ENCODE peak calls at places on chromosome 2, in nine cellular contexts. N is neural progenitor cell, R is GM23338, U is PC-3, G is SK-N-SH, A is HCT116, S is MM.1S, I is OCI-LY7, L is hepatocyte. D is an unnamed sample.

GRCh38 chr2:19272039-19272438 is 86.4 kb downstream of the OSR1 start:
- DNase-seq in N (no peak), S (no peak), G (no peak), U (no peak), I (no peak), L (no peak), R (no peak), A (no peak), D (no peak)

GRCh38 chr2:621303-622099 is 55.7 kb downstream of the TMEM18 start:
- DNase-seq in U (no peak), I (no peak), A (no peak), S (no peak), L (no peak), N (no peak), R (no peak), G (no peak), D (no peak)

GRCh38 chr2:232330068-232330999 is 48.2 kb upstream of the ALPP start:
- DNase-seq in R (peak; percentile 83), L (no peak), U (no peak), S (no peak), I (no peak), A (no peak), G (no peak), N (peak; percentile 32), D (no peak)

GRCh38 chr2:1499033-1499795 is 86.0 kb downstream of the TPO start:
- DNase-seq in N (no peak), G (no peak), A (no peak), S (no peak), U (no peak), I (no peak), L (no peak), R (no peak), D (no peak)

GRCh38 chr2:96795076-96795475 is 21.0 kb upstream of the CNNM3 start:
- DNase-seq in A (no peak), N (no peak), R (no peak), U (no peak), G (no peak), S (no peak), I (no peak), L (no peak), D (no peak)

GRCh38 chr2:135246856-135247255 is 194.8 kb downstream of the RAB3GAP1 start:
- DNase-seq in G (no peak), U (no peak), N (no peak), A (no peak), S (no peak), I (no peak), L (no peak), R (no peak), D (no peak)

GRCh38 chr2:112787729-112788401 is 3.6 kb upstream of the IL1A start:
- DNase-seq in G (no peak), I (no peak), N (no peak), U (no peak), A (no peak), R (no peak), L (no peak), S (no peak), D (no peak)

GRCh38 chr2:191321861-191322662 is 76.9 kb downstream of the MYO1B start:
- DNase-seq in L (no peak), S (peak; percentile 30), I (no peak), U (peak; percentile 13), A (peak; percentile 21), G (peak; percentile 45), R (peak; percentile 88), N (peak; percentile 53), D (peak; percentile 89)

GRCh38 chr2:126535408-126535807 is 120.5 kb upstream of the GYPC start:
- DNase-seq in I (no peak), L (no peak), A (no peak), N (peak; percentile 55), S (no peak), R (no peak), U (no peak), G (no peak), D (no peak)

GRCh38 chr2:204795156-204795555 is 249.9 kb downstream of the PARD3B start:
- DNase-seq in R (no peak), U (peak; percentile 71), I (no peak), L (no peak), N (no peak), G (no peak), A (no peak), S (no peak), D (peak; percentile 64)

DNA sequence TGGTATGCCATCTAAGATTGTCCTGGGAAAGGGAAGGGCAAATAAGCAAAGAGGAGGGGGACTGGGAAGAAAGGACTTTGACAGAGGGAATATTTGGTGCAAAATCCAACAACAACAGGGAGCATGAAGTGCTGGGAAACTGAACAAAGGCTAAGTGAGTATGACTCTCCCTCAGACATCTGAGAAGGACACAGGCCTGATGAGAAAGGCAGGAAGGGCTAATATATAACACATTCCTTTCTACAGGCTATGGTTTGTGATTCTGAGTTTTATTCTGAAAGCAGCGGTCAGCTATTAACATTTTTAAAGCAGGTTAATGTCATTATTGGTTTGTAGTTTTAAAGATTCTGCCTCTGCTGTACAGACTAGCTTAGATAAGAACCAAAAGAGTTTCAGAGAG is 1579.5 kb downstream of the LRP1B start:
- DNase-seq in I (no peak), A (no peak), G (no peak), N (no peak), L (no peak), S (no peak), R (no peak), U (no peak), D (no peak)
- TF ChIP-seq EZH2phosphoT487 in I (no peak), A (no peak), G (no peak), N (no peak), L (no peak), S (no peak), R (no peak), U (no peak), D (no peak)

GRCh38 chr2:219001100-219001576 is 7.9 kb upstream of the CRYBA2 start:
- DNase-seq in R (no peak), G (no peak), S (no peak), I (no peak), L (peak; percentile 31), N (no peak), U (peak; percentile 6), A (no peak), D (no peak)

GRCh38 chr2:219003979-219004378 is 10.8 kb upstream of the CRYBA2 start:
- DNase-seq in S (no peak), U (no peak), R (no peak), I (no peak), G (no peak), N (no peak), A (no peak), L (no peak), D (no peak)

GRCh38 chr2:219001577-219002394 is 8.6 kb upstream of the CRYBA2 start:
- DNase-seq in L (peak; percentile 95), N (peak; percentile 39), S (peak; percentile 52), R (peak; percentile 66), A (peak; percentile 40), G (peak; percentile 50), I (no peak), U (peak; percentile 86), D (no peak)

GRCh38 chr2:219002395-219003266 is 9.4 kb upstream of the CRYBA2 start:
- DNase-seq in U (peak; percentile 74), A (peak; percentile 60), N (peak; percentile 90), R (peak; percentile 95), I (no peak), G (peak; percentile 89), S (peak; percentile 66), L (peak; percentile 89), D (peak; percentile 64)

DNA sequence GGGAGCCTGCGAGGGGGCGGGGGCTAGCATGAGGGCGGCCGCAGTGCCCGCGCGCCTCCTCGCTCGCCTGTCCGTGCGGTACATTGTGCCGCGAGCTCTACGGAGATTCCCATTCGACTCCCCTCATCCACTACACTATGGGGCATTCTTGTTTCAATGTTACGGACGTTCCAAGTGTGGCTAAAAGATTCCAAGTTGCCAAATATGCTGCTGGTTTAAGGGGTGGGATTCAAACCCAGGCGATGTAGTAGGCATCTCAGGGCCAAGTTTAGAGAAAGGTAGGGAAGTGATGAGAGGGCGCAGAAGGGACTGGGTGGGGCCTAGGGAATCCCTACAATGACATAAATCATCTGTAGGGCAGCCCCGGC is 10.0 kb upstream of the CRYBA2 start:
- DNase-seq in G (peak; percentile 96), S (no peak), U (no peak), I (no peak), A (no peak), N (no peak), L (no peak), R (no peak), D (no peak)
- H3K4me3 ChIP-seq in G (peak overlapping the region; percentile 51), S (peak overlapping the region; percentile 68), U (peak overlapping the region; percentile 66), I (no peak overlapping the region), A (peak overlapping the region; percentile 68), N (peak overlapping the region; percentile 52), L (no peak overlapping the region), R (peak overlapping the region; percentile 72), D (no peak overlapping the region)

DNA sequence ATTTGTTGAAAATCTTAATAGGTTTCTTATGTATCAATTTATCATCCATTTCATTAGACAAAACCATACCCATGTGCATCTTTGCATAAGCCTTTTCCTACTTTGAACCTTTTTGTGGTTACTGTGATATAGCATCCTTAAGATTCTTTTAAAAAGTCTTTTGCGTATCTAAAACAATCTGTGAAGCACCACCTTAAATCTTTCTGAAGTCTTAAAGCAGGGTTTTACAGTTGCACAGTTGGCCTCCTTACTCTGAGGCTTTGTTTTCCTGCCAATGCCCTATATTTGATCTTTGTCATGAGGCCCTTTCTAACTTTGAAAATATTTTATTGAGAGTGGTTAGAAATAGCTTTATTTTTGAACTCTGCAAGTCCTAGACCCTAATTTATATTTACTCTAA is 163.4 kb upstream of the MAP3K20 start:
- DNase-seq in S (no peak), R (no peak), G (no peak), N (no peak), A (no peak), I (no peak), U (no peak), L (no peak), D (no peak)
- TF ChIP-seq EZH2phosphoT487 in S (no peak), R (no peak), G (no peak), N (no peak), A (no peak), I (no peak), U (no peak), L (no peak), D (no peak)

GRCh38 chr2:20438334-20439192 is 8.3 kb upstream of the RHOB start:
- DNase-seq in U (peak; percentile 87), S (no peak), A (no peak), N (no peak), G (no peak), R (no peak), I (no peak), L (peak; percentile 52), D (peak; percentile 90)
- H3K4me3 ChIP-seq in U (peak overlapping the region; percentile 57), S (no peak overlapping the region), A (peak overlapping the region; percentile 25), N (no peak overlapping the region), G (no peak overlapping the region), R (no peak overlapping the region), I (no peak overlapping the region), L (no peak overlapping the region), D (no peak overlapping the region)

DNA sequence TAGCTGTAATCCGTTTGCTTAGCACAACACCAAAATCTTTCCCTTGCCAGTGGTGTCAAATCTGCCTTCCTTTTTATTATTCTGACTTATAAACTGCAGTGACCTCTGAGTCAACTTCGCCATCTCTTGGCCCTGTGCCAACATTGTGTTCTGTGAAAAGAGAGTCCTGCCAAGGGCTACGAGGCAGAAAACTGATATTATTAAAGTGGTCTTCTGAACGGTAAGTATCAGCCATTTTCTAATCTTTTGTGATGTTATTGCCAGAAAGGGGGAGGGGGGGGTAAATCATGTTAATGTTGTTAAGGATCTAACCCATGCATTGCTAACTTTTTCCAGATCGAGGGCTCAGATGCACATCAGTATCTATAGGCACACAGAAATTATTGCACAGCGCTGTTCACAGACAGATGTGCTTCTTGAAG is 121.5 kb upstream of the LTBP1 start:
- DNase-seq in R (no peak), L (peak; percentile 46), U (peak; percentile 12), G (peak; percentile 59), I (no peak), S (no peak), N (no peak), A (no peak), D (peak; percentile 19)
- TF ChIP-seq EZH2phosphoT487 in R (no peak), L (no peak), U (no peak), G (no peak), I (no peak), S (no peak), N (no peak), A (no peak), D (no peak)

D was measured in GM23248.